ENCODE peak calls at places on chromosomes 2 and 18, in six cellular contexts. One of them, this sample, is unnamed.

GRCh38 chr2:45602624-45603023 is 8.4 kb downstream of the SRBD1 start:
- DNase-seq in aorta: no peak
- DNase-seq in GM12878: no peak
- DNase-seq in caudate nucleus: no peak
- DNase-seq in PC-3: no peak
- DNase-seq in right lobe of liver: no peak
- DNase-seq in this sample: no peak

GRCh38 chr2:55901322-55901721 is 22.3 kb downstream of the EFEMP1 start:
- DNase-seq in right lobe of liver: no peak
- DNase-seq in caudate nucleus: no peak
- DNase-seq in GM12878: no peak
- DNase-seq in PC-3: peak; percentile 63
- DNase-seq in aorta: no peak
- DNase-seq in this sample: no peak

GRCh38 chr2:42696987-42697386 is 66.9 kb downstream of the OXER1 start:
- DNase-seq in caudate nucleus: no peak
- DNase-seq in right lobe of liver: no peak
- DNase-seq in PC-3: no peak
- DNase-seq in aorta: no peak
- DNase-seq in GM12878: no peak
- DNase-seq in this sample: no peak

GRCh38 chr2:205407984-205408383 is 274.3 kb upstream of the NRP2 start:
- DNase-seq in right lobe of liver: no peak
- DNase-seq in GM12878: no peak
- DNase-seq in PC-3: no peak
- DNase-seq in caudate nucleus: no peak
- DNase-seq in aorta: no peak
- DNase-seq in this sample: no peak

GRCh38 chr2:196073521-196073920 is 4.9 kb upstream of the DNAH7 start:
- DNase-seq in right lobe of liver: no peak
- DNase-seq in caudate nucleus: no peak
- DNase-seq in GM12878: no peak
- DNase-seq in aorta: no peak
- DNase-seq in PC-3: no peak
- DNase-seq in this sample: no peak

GRCh38 chr2:67213270-67213670 is 183.9 kb upstream of the ETAA1 start:
- DNase-seq in aorta: no peak
- DNase-seq in caudate nucleus: no peak
- DNase-seq in PC-3: no peak
- DNase-seq in GM12878: no peak
- DNase-seq in right lobe of liver: no peak
- DNase-seq in this sample: no peak

GRCh38 chr2:1887915-1888314 is 143.6 kb upstream of the PXDN start:
- DNase-seq in caudate nucleus: no peak
- DNase-seq in PC-3: peak; percentile 47
- DNase-seq in aorta: no peak
- DNase-seq in right lobe of liver: no peak
- DNase-seq in GM12878: no peak
- DNase-seq in this sample: no peak

GRCh38 chr2:29114514-29114840 is 738 bp upstream of the CLIP4 start:
- DNase-seq in right lobe of liver: no peak
- DNase-seq in PC-3: no peak
- DNase-seq in GM12878: no peak
- DNase-seq in caudate nucleus: peak; percentile 65
- DNase-seq in aorta: no peak
- DNase-seq in this sample: no peak

GRCh38 chr18:41134426-41134825 is 820.6 kb upstream of the PIK3C3 start:
- DNase-seq in PC-3: no peak
- DNase-seq in right lobe of liver: no peak
- DNase-seq in GM12878: no peak
- DNase-seq in caudate nucleus: no peak
- DNase-seq in aorta: no peak
- DNase-seq in this sample: no peak

GRCh38 chr2:30455339-30455738 is 8.3 kb downstream of the LCLAT1 start:
- DNase-seq in right lobe of liver: no peak
- DNase-seq in PC-3: no peak
- DNase-seq in GM12878: no peak
- DNase-seq in aorta: no peak
- DNase-seq in caudate nucleus: no peak
- DNase-seq in this sample: no peak

GRCh38 chr2:96537066-96537733 is 648 bp downstream of the ARID5A start:
- DNase-seq in GM12878: peak; percentile 66
- DNase-seq in PC-3: peak; percentile 41
- DNase-seq in right lobe of liver: peak; percentile 73
- DNase-seq in aorta: peak; percentile 90
- DNase-seq in caudate nucleus: peak; percentile 22
- DNase-seq in this sample: peak; percentile 43

GRCh38 chr2:109647636-109648035 is 33.5 kb downstream of the SOWAHC start:
- DNase-seq in PC-3: no peak
- DNase-seq in GM12878: no peak
- DNase-seq in caudate nucleus: no peak
- DNase-seq in right lobe of liver: no peak
- DNase-seq in aorta: peak; percentile 81
- DNase-seq in this sample: no peak

GRCh38 chr2:218406949-218407703 is 7.5 kb downstream of the CTDSP1 start:
- DNase-seq in PC-3: peak; percentile 27
- DNase-seq in caudate nucleus: peak; percentile 58
- DNase-seq in aorta: peak; percentile 81
- DNase-seq in right lobe of liver: peak; percentile 84
- DNase-seq in GM12878: peak; percentile 27
- DNase-seq in this sample: no peak

GRCh38 chr2:163717993-163718680 is 17.7 kb downstream of the FIGN start:
- DNase-seq in caudate nucleus: peak; percentile 24
- DNase-seq in GM12878: no peak
- DNase-seq in PC-3: no peak
- DNase-seq in right lobe of liver: no peak
- DNase-seq in aorta: no peak
- DNase-seq in this sample: no peak

GRCh38 chr2:37648316-37649011 is 23.0 kb downstream of the CDC42EP3 start:
- DNase-seq in PC-3: no peak
- DNase-seq in caudate nucleus: no peak
- DNase-seq in aorta: peak; percentile 85
- DNase-seq in GM12878: no peak
- DNase-seq in right lobe of liver: peak; percentile 55
- DNase-seq in this sample: no peak

GRCh38 chr2:132416080-132416911 is at the start of gene GPR39:
- DNase-seq in caudate nucleus: peak; percentile 27
- DNase-seq in GM12878: no peak
- DNase-seq in right lobe of liver: peak; percentile 97
- DNase-seq in aorta: peak; percentile 82
- DNase-seq in PC-3: peak; percentile 99
- DNase-seq in this sample: no peak

GRCh38 chr2:71129114-71129890 is 727 bp downstream of the MCEE start:
- DNase-seq in right lobe of liver: no peak
- DNase-seq in GM12878: no peak
- DNase-seq in PC-3: peak; percentile 45
- DNase-seq in caudate nucleus: no peak
- DNase-seq in aorta: no peak
- DNase-seq in this sample: no peak

GRCh38 chr2:96952976-96953610 is 33.3 kb downstream of the FAM178B start:
- DNase-seq in caudate nucleus: no peak
- DNase-seq in right lobe of liver: no peak
- DNase-seq in GM12878: no peak
- DNase-seq in PC-3: no peak
- DNase-seq in aorta: peak; percentile 61
- DNase-seq in this sample: no peak

GRCh38 chr2:198700330-198700729 is 757.4 kb downstream of the SATB2 start:
- DNase-seq in caudate nucleus: no peak
- DNase-seq in GM12878: no peak
- DNase-seq in PC-3: no peak
- DNase-seq in right lobe of liver: no peak
- DNase-seq in aorta: no peak
- DNase-seq in this sample: no peak
- H3K27ac ChIP-seq in caudate nucleus: no peak overlapping the region
- H3K27ac ChIP-seq in GM12878: no peak overlapping the region
- H3K27ac ChIP-seq in PC-3: no peak overlapping the region
- H3K27ac ChIP-seq in right lobe of liver: no peak overlapping the region
- H3K27ac ChIP-seq in aorta: no peak overlapping the region
- H3K27ac ChIP-seq in this sample: no peak overlapping the region

GRCh38 chr2:223936862-223937326 is 8.2 kb downstream of the WDFY1 start:
- DNase-seq in caudate nucleus: no peak
- DNase-seq in GM12878: no peak
- DNase-seq in PC-3: no peak
- DNase-seq in right lobe of liver: no peak
- DNase-seq in aorta: no peak
- DNase-seq in this sample: no peak

GRCh38 chr2:223935459-223936125 is 9.5 kb downstream of the WDFY1 start:
- DNase-seq in GM12878: no peak
- DNase-seq in caudate nucleus: no peak
- DNase-seq in right lobe of liver: no peak
- DNase-seq in aorta: no peak
- DNase-seq in PC-3: no peak
- DNase-seq in this sample: no peak

GRCh38 chr2:223941579-223942277 is 3.4 kb downstream of the WDFY1 start:
- DNase-seq in PC-3: peak; percentile 82
- DNase-seq in GM12878: peak; percentile 73
- DNase-seq in aorta: no peak
- DNase-seq in right lobe of liver: no peak
- DNase-seq in caudate nucleus: no peak
- DNase-seq in this sample: no peak

GRCh38 chr2:223934870-223935269 is 10.3 kb downstream of the WDFY1 start:
- DNase-seq in GM12878: no peak
- DNase-seq in right lobe of liver: no peak
- DNase-seq in PC-3: no peak
- DNase-seq in aorta: no peak
- DNase-seq in caudate nucleus: no peak
- DNase-seq in this sample: no peak

DNA sequence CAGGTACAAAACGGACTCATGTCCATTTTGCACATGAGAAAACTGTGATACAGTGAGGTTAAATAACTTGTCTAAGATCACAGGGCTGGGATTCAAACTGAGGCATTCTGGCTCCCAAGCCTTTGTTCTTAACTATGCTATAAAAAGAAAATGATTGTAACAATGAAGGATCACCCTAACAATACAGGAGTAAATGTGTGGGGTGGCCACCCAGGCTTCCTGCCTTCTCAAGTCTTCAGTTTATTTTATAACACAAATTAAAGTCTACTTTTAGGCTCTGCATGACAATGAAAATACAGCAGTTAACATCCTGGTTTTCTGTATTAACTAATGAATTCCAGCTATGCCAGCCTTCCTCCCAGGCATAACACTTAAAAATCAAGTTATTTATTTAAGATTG is 7.6 kb downstream of the WDFY1 start:
- DNase-seq in PC-3: no peak
- DNase-seq in aorta: no peak
- DNase-seq in caudate nucleus: no peak
- DNase-seq in GM12878: no peak
- DNase-seq in right lobe of liver: no peak
- DNase-seq in this sample: no peak
- H3K27ac ChIP-seq in PC-3: no peak overlapping the region
- H3K27ac ChIP-seq in aorta: no peak overlapping the region
- H3K27ac ChIP-seq in caudate nucleus: no peak overlapping the region
- H3K27ac ChIP-seq in GM12878: peak overlapping the region; percentile 50
- H3K27ac ChIP-seq in right lobe of liver: no peak overlapping the region
- H3K27ac ChIP-seq in this sample: no peak overlapping the region

GRCh38 chr2:190791983-190792575 is 88.5 kb upstream of the GLS start:
- DNase-seq in caudate nucleus: no peak
- DNase-seq in GM12878: no peak
- DNase-seq in PC-3: peak; percentile 26
- DNase-seq in right lobe of liver: no peak
- DNase-seq in aorta: no peak
- DNase-seq in this sample: no peak
- H3K27ac ChIP-seq in caudate nucleus: no peak overlapping the region
- H3K27ac ChIP-seq in GM12878: no peak overlapping the region
- H3K27ac ChIP-seq in PC-3: peak overlapping the region; percentile 65
- H3K27ac ChIP-seq in right lobe of liver: no peak overlapping the region
- H3K27ac ChIP-seq in aorta: no peak overlapping the region
- H3K27ac ChIP-seq in this sample: no peak overlapping the region

DNA sequence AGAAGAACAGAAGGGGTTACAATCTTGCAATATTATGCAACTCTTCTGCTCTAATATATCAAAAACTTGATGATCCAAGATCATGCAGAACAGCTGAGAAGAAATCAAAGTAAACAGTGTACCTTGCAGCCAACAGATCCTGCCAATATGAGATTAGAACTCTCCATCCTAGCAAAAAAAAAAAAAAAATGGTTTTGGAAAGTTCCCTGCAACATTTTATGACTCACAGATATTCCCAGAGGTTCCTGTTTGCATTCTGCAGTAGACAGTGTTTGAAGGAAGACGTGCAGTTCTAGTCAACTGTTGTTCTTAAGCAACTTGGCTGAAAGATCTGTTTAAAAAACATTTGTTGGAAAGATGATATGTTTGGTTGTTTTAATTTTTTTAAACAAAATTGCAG is 103.6 kb upstream of the WDR75 start:
- DNase-seq in right lobe of liver: no peak
- DNase-seq in aorta: no peak
- DNase-seq in GM12878: no peak
- DNase-seq in caudate nucleus: no peak
- DNase-seq in PC-3: peak; percentile 29
- DNase-seq in this sample: no peak
- H3K27ac ChIP-seq in right lobe of liver: no peak overlapping the region
- H3K27ac ChIP-seq in aorta: no peak overlapping the region
- H3K27ac ChIP-seq in GM12878: no peak overlapping the region
- H3K27ac ChIP-seq in caudate nucleus: no peak overlapping the region
- H3K27ac ChIP-seq in PC-3: no peak overlapping the region
- H3K27ac ChIP-seq in this sample: no peak overlapping the region

GRCh38 chr18:5627756-5628511 is 84.1 kb upstream of the EPB41L3 start:
- DNase-seq in PC-3: no peak
- DNase-seq in right lobe of liver: no peak
- DNase-seq in aorta: no peak
- DNase-seq in GM12878: no peak
- DNase-seq in caudate nucleus: no peak
- DNase-seq in this sample: no peak

GRCh38 chr18:5630766-5631413 is 87.1 kb upstream of the EPB41L3 start:
- DNase-seq in GM12878: no peak
- DNase-seq in PC-3: peak; percentile 24
- DNase-seq in aorta: no peak
- DNase-seq in caudate nucleus: no peak
- DNase-seq in right lobe of liver: no peak
- DNase-seq in this sample: no peak

GRCh38 chr18:5632041-5632440 is 88.2 kb upstream of the EPB41L3 start:
- DNase-seq in PC-3: no peak
- DNase-seq in caudate nucleus: no peak
- DNase-seq in aorta: no peak
- DNase-seq in right lobe of liver: no peak
- DNase-seq in GM12878: no peak
- DNase-seq in this sample: no peak

GRCh38 chr18:5628512-5629255 is 84.9 kb upstream of the EPB41L3 start:
- DNase-seq in right lobe of liver: peak; percentile 44
- DNase-seq in aorta: peak; percentile 66
- DNase-seq in PC-3: peak; percentile 8
- DNase-seq in caudate nucleus: peak; percentile 33
- DNase-seq in GM12878: no peak
- DNase-seq in this sample: no peak

GRCh38 chr18:5630057-5630765 is 86.4 kb upstream of the EPB41L3 start:
- DNase-seq in caudate nucleus: peak; percentile 58
- DNase-seq in right lobe of liver: peak; percentile 60
- DNase-seq in GM12878: no peak
- DNase-seq in PC-3: peak; percentile 4
- DNase-seq in aorta: peak; percentile 81
- DNase-seq in this sample: peak; percentile 9
- H3K27ac ChIP-seq in caudate nucleus: peak overlapping the region; percentile 29
- H3K27ac ChIP-seq in right lobe of liver: no peak overlapping the region
- H3K27ac ChIP-seq in GM12878: no peak overlapping the region
- H3K27ac ChIP-seq in PC-3: no peak overlapping the region
- H3K27ac ChIP-seq in aorta: no peak overlapping the region
- H3K27ac ChIP-seq in this sample: no peak overlapping the region

This sample was measured in substantia nigra.